ENCODE peak calls at places on chromosomes 4 and X, in seven cellular contexts. T, E, I, G, D, O and A are unnamed samples.

GRCh38 chr4:152935661-152936445 is at the start of gene FHDC1:
- DNase-seq in G (peak; percentile 6), I (peak; percentile 89), E (peak; percentile 51), D (no peak), O (no peak), T (peak; percentile 92), A (peak; percentile 93)

GRCh38 chr4:183563874-183564273 is 59.0 kb downstream of the ING2 start:
- DNase-seq in D (peak; percentile 28), I (peak; percentile 70), G (peak; percentile 44), T (no peak), O (no peak), E (no peak), A (peak; percentile 45)

GRCh38 chr4:1310796-1311715 is 21.4 kb downstream of the MAEA start:
- DNase-seq in D (no peak), E (no peak), T (no peak), G (no peak), I (no peak), O (no peak), A (no peak)

GRCh38 chr4:993111-994029 is at the start of gene SLC26A1:
- DNase-seq in D (no peak), O (no peak), T (no peak), I (peak; percentile 37), E (no peak), G (no peak), A (no peak)

GRCh38 chr4:80206541-80207171 is 9.4 kb downstream of the PRDM8 start:
- DNase-seq in I (no peak), G (peak; percentile 29), T (no peak), D (peak; percentile 60), O (no peak), E (no peak), A (peak; percentile 18)

GRCh38 chr4:42673084-42673429 is 16.2 kb upstream of the ATP8A1 start:
- DNase-seq in D (no peak), O (no peak), T (no peak), G (peak; percentile 24), E (no peak), I (peak; percentile 74), A (no peak)

GRCh38 chr4:16136771-16137170 is 52.9 kb upstream of the PROM1 start:
- DNase-seq in E (no peak), I (no peak), T (no peak), G (no peak), D (no peak), O (no peak), A (no peak)

GRCh38 chrX:150594584-150594983 is 26.2 kb downstream of the MTM1 start:
- DNase-seq in O (no peak), D (no peak), I (no peak), E (no peak), T (no peak), G (no peak), A (no peak)

GRCh38 chrX:13876652-13877051 is 59.8 kb upstream of the GPM6B start:
- DNase-seq in D (peak; percentile 78), G (peak; percentile 57), O (no peak), T (no peak), I (no peak), E (no peak), A (no peak)

GRCh38 chr4:75031746-75032145 is 98.8 kb downstream of the PARM1 start:
- DNase-seq in G (no peak), E (no peak), I (no peak), O (no peak), D (no peak), T (no peak), A (no peak)
- H3K79me1 ChIP-seq in G (no peaks in the 10 kb centered on the region), E (no peaks in the 10 kb centered on the region), I (no peaks in the 10 kb centered on the region), O (no peaks in the 10 kb centered on the region), D (no peaks in the 10 kb centered on the region), T (no peaks in the 10 kb centered on the region), A (no peaks in the 10 kb centered on the region)

GRCh38 chrX:75106772-75107171 is 49.3 kb downstream of the ABCB7 start:
- DNase-seq in I (no peak), G (no peak), E (no peak), D (no peak), T (no peak), O (no peak), A (no peak)
- H3K79me1 ChIP-seq in I (no peaks in the 10 kb centered on the region), G (peaks cover 10% of the 10 kb centered on the region), E (peaks cover 2% of the 10 kb centered on the region), D (no peaks in the 10 kb centered on the region), T (no peaks in the 10 kb centered on the region), O (no peaks in the 10 kb centered on the region), A (no peaks in the 10 kb centered on the region)

DNA sequence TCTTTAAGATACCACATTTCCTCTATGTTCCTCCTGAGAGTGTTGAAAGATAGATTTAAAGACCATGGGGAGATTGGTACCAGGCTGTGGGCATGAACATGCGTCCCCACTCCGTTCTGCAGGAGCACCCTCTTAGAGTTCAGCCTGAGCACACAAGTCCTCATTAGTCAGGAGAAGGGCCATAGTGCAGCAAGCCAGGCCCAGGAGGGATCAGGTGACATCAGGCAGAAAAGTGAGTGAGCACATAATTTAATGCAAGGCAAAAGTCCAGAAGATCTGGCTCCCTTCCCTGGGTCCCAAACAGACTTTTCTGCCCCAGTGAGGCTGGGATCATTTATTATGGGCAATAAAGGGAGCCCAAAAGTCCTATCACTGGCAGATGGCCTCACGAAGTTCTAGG is 263.7 kb upstream of the AGTR2 start:
- DNase-seq in G (no peak), O (no peak), T (no peak), E (no peak), D (no peak), I (no peak), A (no peak)
- H3K79me1 ChIP-seq in G (peaks cover 29% of the 10 kb centered on the region), O (no peaks in the 10 kb centered on the region), T (no peaks in the 10 kb centered on the region), E (peaks cover 3% of the 10 kb centered on the region), D (no peaks in the 10 kb centered on the region), I (no peaks in the 10 kb centered on the region), A (no peaks in the 10 kb centered on the region)

GRCh38 chrX:138745215-138745614 is 33.7 kb upstream of the FGF13 start:
- DNase-seq in G (peak; percentile 20), I (no peak), E (peak; percentile 55), O (no peak), D (peak; percentile 60), T (no peak), A (peak; percentile 60)

DNA sequence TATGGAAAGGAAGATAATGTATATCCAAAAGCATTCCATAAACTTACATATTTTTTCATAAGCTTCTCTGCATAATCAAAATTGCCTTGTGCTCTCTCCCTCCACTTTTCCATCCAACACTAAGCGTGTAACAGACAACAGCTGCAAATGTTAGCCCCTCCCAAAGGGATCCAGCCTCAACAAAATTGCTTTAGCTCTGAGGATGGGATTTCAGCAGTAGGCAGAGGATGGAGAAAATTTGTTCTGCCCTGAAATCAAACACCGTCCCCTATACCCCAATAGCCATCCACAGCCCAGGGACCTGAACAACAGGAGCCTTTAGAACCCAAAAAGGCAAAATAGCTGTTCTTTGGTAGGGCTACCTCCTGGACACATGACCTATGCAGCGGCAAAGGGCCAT is 28.8 kb upstream of the FGF13 start:
- DNase-seq in T (no peak), E (no peak), I (no peak), D (no peak), O (no peak), G (no peak), A (no peak)
- H3K79me1 ChIP-seq in T (no peaks in the 10 kb centered on the region), E (no peaks in the 10 kb centered on the region), I (no peaks in the 10 kb centered on the region), D (no peaks in the 10 kb centered on the region), O (no peaks in the 10 kb centered on the region), G (no peaks in the 10 kb centered on the region), A (no peaks in the 10 kb centered on the region)

GRCh38 chr4:67587156-67587555 is 28.6 kb downstream of the STAP1 start:
- DNase-seq in D (no peak), G (no peak), T (no peak), O (no peak), I (no peak), E (no peak), A (no peak)
- H3K79me1 ChIP-seq in D (no peaks in the 10 kb centered on the region), G (no peaks in the 10 kb centered on the region), T (no peaks in the 10 kb centered on the region), O (no peaks in the 10 kb centered on the region), I (no peaks in the 10 kb centered on the region), E (no peaks in the 10 kb centered on the region), A (no peaks in the 10 kb centered on the region)

GRCh38 chr4:104677122-104677521 is 182.4 kb upstream of the CXXC4 start:
- DNase-seq in I (no peak), G (no peak), O (no peak), D (no peak), E (peak; percentile 49), T (peak; percentile 25), A (peak; percentile 43)

DNA sequence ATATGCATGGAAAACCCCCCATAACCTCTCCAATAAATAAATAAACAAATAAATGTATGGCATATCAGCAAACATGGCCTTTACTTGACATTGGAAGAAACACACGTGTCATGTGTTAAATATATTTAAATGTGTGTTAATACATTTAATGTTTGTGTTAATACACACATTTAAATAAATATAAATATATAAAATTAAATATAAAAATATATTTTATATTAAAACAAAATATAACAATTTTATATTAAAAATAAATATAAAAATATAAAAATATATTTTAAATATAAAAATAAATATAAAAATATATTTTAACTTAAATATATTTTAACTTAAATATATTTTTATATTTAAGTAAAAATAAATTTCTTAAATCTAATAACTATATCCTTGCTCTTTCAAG is 187.6 kb upstream of the CXXC4 start:
- DNase-seq in D (no peak), T (no peak), G (no peak), I (no peak), O (no peak), E (no peak), A (no peak)
- H3K79me1 ChIP-seq in D (no peaks in the 10 kb centered on the region), T (no peaks in the 10 kb centered on the region), G (no peaks in the 10 kb centered on the region), I (no peaks in the 10 kb centered on the region), O (no peaks in the 10 kb centered on the region), E (no peaks in the 10 kb centered on the region), A (no peaks in the 10 kb centered on the region)

DNA sequence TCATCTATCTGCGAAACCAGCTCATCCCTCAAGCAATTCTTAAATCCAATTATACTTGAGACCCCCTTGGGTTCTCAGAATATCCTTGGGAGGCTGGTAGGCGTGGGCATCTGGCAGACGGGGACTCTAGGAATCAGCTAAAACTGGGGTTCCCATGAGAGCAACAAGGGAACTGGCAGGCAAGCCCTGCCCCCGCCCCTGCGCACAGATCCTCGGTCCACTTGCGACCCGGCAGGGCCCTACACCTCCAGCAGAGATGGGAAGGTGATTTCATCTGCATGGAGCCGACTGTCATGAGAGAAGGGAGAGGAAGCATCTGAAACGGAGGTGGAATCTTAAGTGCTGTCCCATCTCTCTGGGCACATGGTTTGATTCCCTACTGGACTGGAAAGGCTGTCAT is 9.9 kb upstream of the C4orf50 start:
- DNase-seq in D (no peak), I (no peak), G (no peak), T (no peak), E (no peak), O (no peak), A (no peak)
- H3K79me1 ChIP-seq in D (no peaks in the 10 kb centered on the region), I (no peaks in the 10 kb centered on the region), G (no peaks in the 10 kb centered on the region), T (no peaks in the 10 kb centered on the region), E (no peaks in the 10 kb centered on the region), O (no peaks in the 10 kb centered on the region), A (no peaks in the 10 kb centered on the region)